ENCODE peak calls at places on chromosomes 6 and 20, in nine cellular contexts. L is AG09319; S is activated T-cell treated with anti-CD3 and anti-CD28 coated beads, Interleukin-2, amount 50 U/mL, for 1 hour; J is ACHN; Q is CD14-positive monocyte; B is iPS-NIHi11; Y is effector memory CD8-positive, alpha-beta T cell; A is non-pigmented ciliary epithelial cell; I is Peyer's patch. C is an unnamed sample.

GRCh38 chr6:157985378-157986155 is 3.9 kb downstream of the SYNJ2 start:
- DNase-seq in L (no peak), S (no peak), J (no peak), Q (no peak), B (no peak), Y (no peak), A (no peak), I (no peak), C (peak; percentile 51)

GRCh38 chr6:130920969-130921368 is 93.8 kb downstream of the SMLR1 start:
- DNase-seq in L (no peak), S (no peak), J (no peak), Q (no peak), B (no peak), Y (no peak), A (no peak), I (no peak), C (no peak)

GRCh38 chr20:21339499-21339898 is 36.4 kb downstream of the XRN2 start:
- DNase-seq in L (no peak), S (no peak), J (no peak), Q (no peak), B (no peak), Y (no peak), A (no peak), I (no peak), C (no peak)

GRCh38 chr6:157848693-157849092 is 25.6 kb downstream of the SNX9 start:
- DNase-seq in L (no peak), S (no peak), J (no peak), Q (no peak), B (no peak), Y (no peak), A (no peak), I (no peak), C (peak; percentile 75)

GRCh38 chr6:106102967-106103727 is 17.0 kb downstream of the PRDM1 start:
- DNase-seq in L (no peak), S (no peak), J (no peak), Q (no peak), B (no peak), Y (no peak), A (no peak), I (no peak), C (no peak)

GRCh38 chr6:130324657-130325056 is 41.2 kb upstream of the TMEM200A start:
- DNase-seq in L (peak; percentile 41), S (no peak), J (no peak), Q (no peak), B (no peak), Y (no peak), A (peak; percentile 72), I (no peak), C (no peak)

GRCh38 chr6:142387997-142388815 is 86.4 kb downstream of the ADGRG6 start:
- DNase-seq in L (no peak), S (no peak), J (peak; percentile 66), Q (no peak), B (peak; percentile 30), Y (no peak), A (peak; percentile 40), I (no peak), C (peak; percentile 52)

GRCh38 chr6:33655155-33655554 is 34.0 kb downstream of the ITPR3 start:
- DNase-seq in L (peak; percentile 42), S (no peak), J (no peak), Q (no peak), B (no peak), Y (no peak), A (no peak), I (no peak), C (peak; percentile 19)

GRCh38 chr6:6503186-6503585 is 85.3 kb upstream of the LY86 start:
- DNase-seq in L (no peak), S (no peak), J (no peak), Q (no peak), B (no peak), Y (no peak), A (no peak), I (no peak), C (no peak)

GRCh38 chr20:63580796-63581461 is 6.9 kb upstream of the HELZ2 start:
- DNase-seq in L (no peak), S (peak; percentile 74), J (peak; percentile 56), Q (no peak), B (peak; percentile 66), Y (peak; percentile 65), A (no peak), I (peak; percentile 67), C (peak; percentile 49)

GRCh38 chr6:7912024-7912423 is 1.4 kb upstream of the TXNDC5 start:
- DNase-seq in L (no peak), S (no peak), J (no peak), Q (no peak), B (no peak), Y (no peak), A (no peak), I (no peak), C (no peak)

GRCh38 chr6:16471222-16471784 is 232.9 kb downstream of the GMPR start:
- DNase-seq in L (no peak), S (no peak), J (no peak), Q (no peak), B (no peak), Y (no peak), A (no peak), I (no peak), C (peak; percentile 10)

GRCh38 chr20:51931321-51931720 is 129.0 kb upstream of the SALL4 start:
- DNase-seq in L (no peak), S (no peak), J (no peak), Q (no peak), B (no peak), Y (no peak), A (no peak), I (no peak), C (no peak)

GRCh38 chr6:1110935-1111334 is 201.0 kb upstream of the FOXQ1 start:
- DNase-seq in L (no peak), S (no peak), J (no peak), Q (no peak), B (no peak), Y (no peak), A (no peak), I (no peak), C (no peak)

GRCh38 chr6:2990179-2990931 is 9.3 kb upstream of the NQO2 start:
- DNase-seq in L (no peak), S (no peak), J (peak; percentile 29), Q (no peak), B (no peak), Y (no peak), A (no peak), I (peak; percentile 30), C (no peak)

GRCh38 chr6:62393608-62394007 is 107.6 kb upstream of the KHDRBS2 start:
- DNase-seq in L (no peak), S (no peak), J (no peak), Q (no peak), B (peak; percentile 55), Y (no peak), A (no peak), I (no peak), C (no peak)

GRCh38 chr6:122947355-122947754 is 48.7 kb upstream of the CLVS2 start:
- DNase-seq in L (no peak), S (no peak), J (peak; percentile 2), Q (no peak), B (peak; percentile 69), Y (no peak), A (no peak), I (no peak), C (peak; percentile 73)

GRCh38 chr20:17499041-17499440 is 32.1 kb downstream of the BFSP1 start:
- DNase-seq in L (no peak), S (no peak), J (no peak), Q (no peak), B (no peak), Y (no peak), A (peak; percentile 20), I (no peak), C (peak; percentile 13)

GRCh38 chr20:25247100-25247665 is 702 bp upstream of the PYGB start:
- DNase-seq in L (no peak), S (no peak), J (peak; percentile 74), Q (no peak), B (peak; percentile 54), Y (peak; percentile 21), A (peak; percentile 30), I (peak; percentile 35), C (peak; percentile 71)

GRCh38 chr6:115969930-115970273 is 90.8 kb downstream of the FRK start:
- DNase-seq in L (no peak), S (no peak), J (no peak), Q (no peak), B (no peak), Y (no peak), A (no peak), I (no peak), C (no peak)

GRCh38 chr6:134172020-134172766 is 119.8 kb upstream of the SLC2A12 start:
- DNase-seq in L (no peak), S (no peak), J (no peak), Q (no peak), B (no peak), Y (no peak), A (no peak), I (no peak), C (no peak)

GRCh38 chr6:129105793-129106192 is 222.9 kb downstream of the LAMA2 start:
- DNase-seq in L (no peak), S (no peak), J (no peak), Q (no peak), B (no peak), Y (no peak), A (no peak), I (no peak), C (no peak)

GRCh38 chr6:159973406-159973805 is 4.5 kb downstream of the IGF2R start:
- DNase-seq in L (no peak), S (no peak), J (no peak), Q (no peak), B (no peak), Y (no peak), A (no peak), I (no peak), C (peak; percentile 28)

GRCh38 chr20:539236-539635 is 4.4 kb downstream of the CSNK2A1 start:
- DNase-seq in L (no peak), S (no peak), J (no peak), Q (no peak), B (no peak), Y (no peak), A (no peak), I (no peak), C (no peak)

GRCh38 chr6:128438311-128438916 is 82.0 kb downstream of the PTPRK start:
- DNase-seq in L (no peak), S (no peak), J (no peak), Q (no peak), B (no peak), Y (no peak), A (no peak), I (no peak), C (peak; percentile 69)

GRCh38 chr20:300345-300744 is 3.0 kb downstream of the ZCCHC3 start:
- DNase-seq in L (no peak), S (no peak), J (no peak), Q (no peak), B (no peak), Y (no peak), A (no peak), I (no peak), C (no peak)

GRCh38 chr6:5142915-5143314 is 57.8 kb downstream of the PPP1R3G start:
- DNase-seq in L (no peak), S (no peak), J (no peak), Q (no peak), B (no peak), Y (no peak), A (no peak), I (no peak), C (no peak)

GRCh38 chr6:160790028-160790792 is 88.2 kb downstream of the PLG start:
- DNase-seq in L (no peak), S (no peak), J (no peak), Q (no peak), B (peak; percentile 20), Y (no peak), A (no peak), I (no peak), C (no peak)

GRCh38 chr20:23331951-23332350 is 18.6 kb upstream of the NXT1 start:
- DNase-seq in L (no peak), S (no peak), J (no peak), Q (no peak), B (no peak), Y (no peak), A (no peak), I (no peak), C (no peak)

GRCh38 chr20:58634121-58634817 is 16.8 kb upstream of the STX16 start:
- DNase-seq in L (no peak), S (no peak), J (no peak), Q (no peak), B (no peak), Y (no peak), A (no peak), I (peak; percentile 21), C (no peak)

GRCh38 chr6:129267028-129267427 is 384.1 kb downstream of the LAMA2 start:
- DNase-seq in L (no peak), S (no peak), J (no peak), Q (no peak), B (no peak), Y (no peak), A (no peak), I (no peak), C (peak; percentile 47)

C was measured in NCI-H2171 treated with DMSO at 0.1 percent for 48 hours.